ENCODE peak calls at places on chromosomes 11 and 22, in four cellular contexts. One of them, this sample, is unnamed.

GRCh38 chr11:81989093-81989492 is 744.6 kb downstream of the FAM181B start:
- DNase-seq in GM12878: no peak
- DNase-seq in K562: no peak
- DNase-seq in HepG2: no peak
- DNase-seq in this sample: no peak

GRCh38 chr11:72684236-72684912 is 10.2 kb upstream of the PDE2A start:
- DNase-seq in GM12878: no peak
- DNase-seq in K562: peak; percentile 80
- DNase-seq in HepG2: peak; percentile 49
- DNase-seq in this sample: peak; percentile 76

GRCh38 chr11:62487136-62487535 is 59.5 kb downstream of the AHNAK start:
- DNase-seq in GM12878: no peak
- DNase-seq in K562: no peak
- DNase-seq in HepG2: no peak
- DNase-seq in this sample: no peak

GRCh38 chr22:45885941-45886395 is 91.0 kb downstream of the WNT7B start:
- DNase-seq in GM12878: no peak
- DNase-seq in K562: no peak
- DNase-seq in HepG2: peak; percentile 25
- DNase-seq in this sample: peak; percentile 73

GRCh38 chr11:70323811-70324210 is 53.3 kb downstream of the PPFIA1 start:
- DNase-seq in GM12878: no peak
- DNase-seq in K562: no peak
- DNase-seq in HepG2: no peak
- DNase-seq in this sample: no peak

GRCh38 chr11:46738887-46739286 is 19.9 kb downstream of the F2 start:
- DNase-seq in GM12878: no peak
- DNase-seq in K562: no peak
- DNase-seq in HepG2: no peak
- DNase-seq in this sample: no peak

GRCh38 chr11:2105536-2105935 is 33.7 kb downstream of the IGF2 start:
- DNase-seq in GM12878: no peak
- DNase-seq in K562: no peak
- DNase-seq in HepG2: no peak
- DNase-seq in this sample: no peak

GRCh38 chr11:100709233-100709999 is 22.3 kb downstream of the ARHGAP42 start:
- DNase-seq in GM12878: no peak
- DNase-seq in K562: peak; percentile 59
- DNase-seq in HepG2: no peak
- DNase-seq in this sample: no peak

GRCh38 chr11:121741954-121742361 is 289.2 kb upstream of the SORL1-AS1 start:
- DNase-seq in GM12878: no peak
- DNase-seq in K562: no peak
- DNase-seq in HepG2: no peak
- DNase-seq in this sample: peak; percentile 36

GRCh38 chr22:49215840-49216239 is 611.8 kb downstream of the BRD1 start:
- DNase-seq in GM12878: no peak
- DNase-seq in K562: no peak
- DNase-seq in HepG2: no peak
- DNase-seq in this sample: no peak

GRCh38 chr11:5626191-5626590 is 1.4 kb downstream of the TRIM34 start:
- DNase-seq in GM12878: no peak
- DNase-seq in K562: no peak
- DNase-seq in HepG2: no peak
- DNase-seq in this sample: no peak

GRCh38 chr11:122059565-122059964 is 56.5 kb downstream of the BLID start:
- DNase-seq in GM12878: no peak
- DNase-seq in K562: no peak
- DNase-seq in HepG2: no peak
- DNase-seq in this sample: no peak

GRCh38 chr11:74849525-74850391 is 99.1 kb downstream of the XRRA1 start:
- DNase-seq in GM12878: no peak
- DNase-seq in K562: no peak
- DNase-seq in HepG2: peak; percentile 95
- DNase-seq in this sample: no peak

GRCh38 chr11:18265949-18266348 is at the start of gene SAA1:
- DNase-seq in GM12878: no peak
- DNase-seq in K562: no peak
- DNase-seq in HepG2: no peak
- DNase-seq in this sample: no peak

GRCh38 chr11:70464509-70465361 is 66.4 kb downstream of the CTTN start:
- DNase-seq in GM12878: no peak
- DNase-seq in K562: no peak
- DNase-seq in HepG2: no peak
- DNase-seq in this sample: no peak

GRCh38 chr11:75240381-75241035 is at the start of gene TPBGL:
- DNase-seq in GM12878: no peak
- DNase-seq in K562: peak; percentile 57
- DNase-seq in HepG2: no peak
- DNase-seq in this sample: peak; percentile 79

GRCh38 chr22:25081409-25081824 is 118.2 kb upstream of the CRYBB3 start:
- DNase-seq in GM12878: no peak
- DNase-seq in K562: peak; percentile 33
- DNase-seq in HepG2: peak; percentile 56
- DNase-seq in this sample: peak; percentile 58

GRCh38 chr11:86099727-86100320 is 30.9 kb upstream of the PICALM start:
- DNase-seq in GM12878: no peak
- DNase-seq in K562: no peak
- DNase-seq in HepG2: peak; percentile 34
- DNase-seq in this sample: peak; percentile 40

GRCh38 chr22:48881326-48881980 is 946.2 kb downstream of the BRD1 start:
- DNase-seq in GM12878: no peak
- DNase-seq in K562: no peak
- DNase-seq in HepG2: no peak
- DNase-seq in this sample: no peak

GRCh38 chr11:125074511-125075241 is 11.6 kb downstream of the SLC37A2 start:
- DNase-seq in GM12878: no peak
- DNase-seq in K562: peak; percentile 83
- DNase-seq in HepG2: no peak
- DNase-seq in this sample: peak; percentile 20

GRCh38 chr11:73532310-73532709 is 65.6 kb downstream of the FAM168A start:
- DNase-seq in GM12878: no peak
- DNase-seq in K562: no peak
- DNase-seq in HepG2: no peak
- DNase-seq in this sample: no peak

GRCh38 chr22:46752911-46753310 is 9.5 kb upstream of the TBC1D22A start:
- DNase-seq in GM12878: no peak
- DNase-seq in K562: no peak
- DNase-seq in HepG2: no peak
- DNase-seq in this sample: no peak

DNA sequence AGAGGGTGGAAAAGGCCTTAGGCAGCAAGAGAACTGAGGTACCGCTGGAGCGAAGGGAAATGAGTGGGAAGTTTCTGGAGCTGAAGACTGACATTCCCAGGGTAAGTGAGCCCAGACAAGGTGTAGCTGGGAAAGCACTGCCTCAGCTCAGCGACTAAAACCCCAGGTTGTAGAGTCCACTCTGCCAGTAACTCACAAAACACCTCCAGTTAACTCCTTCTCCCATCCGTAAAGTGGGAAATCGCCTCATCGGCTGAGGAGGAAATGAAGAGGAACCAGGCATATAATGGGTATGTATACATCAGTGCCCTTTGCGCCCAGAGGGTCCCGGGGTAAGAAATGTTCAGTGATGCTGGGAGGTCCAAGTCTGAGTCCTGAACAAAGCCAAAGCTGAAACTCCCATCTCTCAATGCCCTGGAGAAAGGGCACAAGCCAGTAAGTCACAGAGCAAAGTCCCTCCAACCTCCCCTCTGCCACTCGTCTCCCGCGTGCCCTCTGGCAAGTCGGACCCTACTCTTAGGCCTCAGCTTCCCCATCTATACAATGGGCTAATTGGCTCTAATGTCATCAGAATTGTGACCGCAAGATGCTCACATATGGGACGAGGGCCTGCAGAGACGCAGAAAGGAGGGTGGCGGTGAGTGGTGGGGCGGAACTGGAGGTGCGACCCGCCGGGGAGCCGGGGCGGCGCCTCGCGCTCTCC is 588 bp downstream of the VPS37C start:
- DNase-seq in GM12878: no peak
- DNase-seq in K562: no peak
- DNase-seq in HepG2: no peak
- DNase-seq in this sample: no peak
- TF ChIP-seq REST in GM12878: no peak
- TF ChIP-seq REST in K562: no peak
- TF ChIP-seq REST in HepG2: no peak
- TF ChIP-seq REST in this sample: no peak

GRCh38 chr22:38139901-38140300 is 29.4 kb upstream of the BAIAP2L2 start:
- DNase-seq in GM12878: no peak
- DNase-seq in K562: no peak
- DNase-seq in HepG2: no peak
- DNase-seq in this sample: no peak

GRCh38 chr22:38138961-38139360 is 28.5 kb upstream of the BAIAP2L2 start:
- DNase-seq in GM12878: no peak
- DNase-seq in K562: no peak
- DNase-seq in HepG2: no peak
- DNase-seq in this sample: no peak

GRCh38 chr22:38144025-38144405 is 33.5 kb upstream of the BAIAP2L2 start:
- DNase-seq in GM12878: no peak
- DNase-seq in K562: no peak
- DNase-seq in HepG2: peak; percentile 25
- DNase-seq in this sample: peak; percentile 36

GRCh38 chr22:38142606-38143005 is 32.1 kb upstream of the BAIAP2L2 start:
- DNase-seq in GM12878: no peak
- DNase-seq in K562: no peak
- DNase-seq in HepG2: no peak
- DNase-seq in this sample: no peak

DNA sequence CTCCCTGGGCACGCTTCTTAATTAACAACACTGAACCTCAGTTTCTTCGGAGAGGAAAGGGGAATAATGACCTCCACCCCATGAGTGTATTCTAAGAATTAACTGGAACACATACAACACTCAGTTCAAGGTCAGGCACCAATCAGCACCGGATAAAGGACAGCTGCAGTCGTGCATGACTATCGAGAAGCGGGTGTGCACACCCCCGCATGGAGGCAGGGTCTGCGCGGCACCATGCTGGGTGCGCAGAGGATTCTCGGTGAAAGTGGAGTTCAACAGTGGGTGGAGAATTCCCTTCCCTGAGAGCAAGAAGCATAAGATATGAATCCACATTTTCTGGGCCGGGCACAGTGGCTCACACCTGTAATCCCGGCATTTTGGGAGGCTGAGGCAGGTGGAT is 31.1 kb upstream of the BAIAP2L2 start:
- DNase-seq in GM12878: no peak
- DNase-seq in K562: peak; percentile 58
- DNase-seq in HepG2: no peak
- DNase-seq in this sample: no peak
- TF ChIP-seq NFIC in GM12878: no peak
- TF ChIP-seq NFIC in K562: no peak
- TF ChIP-seq NFIC in HepG2: no peak
- TF ChIP-seq NFIC in this sample: no peak

DNA sequence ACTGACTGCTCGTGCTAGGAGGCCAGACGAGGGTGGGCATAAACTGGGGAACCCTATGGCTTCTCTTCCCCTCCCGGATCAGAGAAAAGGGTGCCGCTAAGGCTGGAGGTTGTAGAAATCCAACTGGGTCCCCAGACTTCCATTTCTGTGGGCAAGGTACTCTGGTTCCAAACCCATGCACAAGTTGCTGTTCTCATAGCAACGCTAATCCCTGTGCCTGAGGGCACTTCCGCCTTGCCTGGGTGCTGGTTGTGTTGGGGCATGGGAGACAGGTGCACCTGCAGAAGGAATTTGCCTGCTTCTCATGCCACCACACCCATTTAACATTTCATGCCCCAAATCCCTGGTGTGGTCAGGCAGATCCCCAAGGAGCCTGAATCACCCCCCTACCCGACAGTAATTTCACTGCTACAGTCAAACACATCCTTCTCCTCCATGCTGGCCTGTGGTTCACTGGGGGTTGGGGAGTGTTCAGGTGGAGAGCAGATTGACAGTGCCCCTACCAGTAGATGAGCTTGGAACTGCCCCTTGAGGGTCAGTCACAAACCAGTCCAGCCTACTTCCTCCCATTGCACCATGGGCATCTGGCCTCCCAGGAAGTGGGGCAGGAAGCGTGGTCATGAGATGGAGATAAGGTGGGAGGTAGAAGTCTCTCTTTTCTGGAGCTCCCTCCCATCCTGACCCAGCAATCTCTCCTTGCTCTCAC is 1.2 kb downstream of the C2CD2L start:
- DNase-seq in GM12878: no peak
- DNase-seq in K562: peak; percentile 89
- DNase-seq in HepG2: peak; percentile 73
- DNase-seq in this sample: peak; percentile 49
- TF ChIP-seq MXI1 in GM12878: no peak
- TF ChIP-seq MXI1 in K562: no peak
- TF ChIP-seq MXI1 in HepG2: no peak
- TF ChIP-seq MXI1 in this sample: no peak

GRCh38 chr22:19178065-19178658 is 374 bp downstream of the SLC25A1 start:
- DNase-seq in GM12878: no peak
- DNase-seq in K562: no peak
- DNase-seq in HepG2: peak; percentile 21
- DNase-seq in this sample: peak; percentile 85

GRCh38 chr22:19180234-19180633 is 1.7 kb upstream of the SLC25A1 start:
- DNase-seq in GM12878: no peak
- DNase-seq in K562: no peak
- DNase-seq in HepG2: no peak
- DNase-seq in this sample: no peak

GRCh38 chr22:19179472-19180048 is 1.0 kb upstream of the SLC25A1 start:
- DNase-seq in GM12878: peak; percentile 28
- DNase-seq in K562: peak; percentile 99
- DNase-seq in HepG2: peak; percentile 66
- DNase-seq in this sample: peak; percentile 87

GRCh38 chr22:19177164-19178064 is 1.1 kb downstream of the SLC25A1 start:
- DNase-seq in GM12878: no peak
- DNase-seq in K562: peak; percentile 45
- DNase-seq in HepG2: no peak
- DNase-seq in this sample: no peak

DNA sequence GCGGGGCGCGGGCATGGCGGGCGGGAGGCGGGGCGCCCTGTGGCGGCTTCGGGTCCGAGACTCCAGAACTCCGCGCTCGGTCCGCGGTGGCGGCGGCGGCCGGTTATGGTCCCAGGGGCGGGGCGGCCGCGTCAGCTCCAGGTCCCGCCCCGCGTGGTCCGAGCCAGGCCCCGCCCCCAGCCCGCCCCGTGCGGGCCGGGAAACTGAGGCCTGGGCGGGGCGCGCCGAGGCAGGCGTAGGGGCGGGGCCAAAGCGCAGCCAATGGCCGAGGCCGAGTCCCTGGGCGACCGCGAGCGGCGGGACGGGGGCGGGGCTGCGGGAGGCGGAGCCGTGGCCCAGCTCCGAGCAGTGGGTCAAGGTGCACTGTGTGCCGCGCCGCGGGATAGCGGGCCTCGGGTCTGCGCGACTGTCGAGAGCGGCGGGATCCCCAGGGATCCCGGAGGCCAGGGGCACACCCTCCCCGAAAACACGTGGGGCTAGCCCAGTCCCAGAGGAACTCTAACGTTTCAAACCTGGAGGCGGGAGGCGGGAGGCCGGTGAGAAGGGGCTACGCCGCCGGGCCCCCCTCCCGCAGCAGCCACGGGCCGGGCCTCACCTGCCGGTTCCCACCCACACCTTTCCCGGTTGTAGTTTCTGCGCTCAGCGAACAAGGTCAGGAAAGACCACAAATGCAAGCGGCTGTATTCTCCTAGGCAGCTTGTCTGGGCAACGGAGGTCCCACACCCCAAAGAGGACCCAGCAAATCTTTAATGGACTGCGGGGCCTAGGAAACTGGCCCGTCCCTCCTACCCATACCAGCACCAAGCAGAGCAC is at the start of gene SLC25A1:
- DNase-seq in GM12878: peak; percentile 39
- DNase-seq in K562: peak; percentile 100
- DNase-seq in HepG2: peak; percentile 83
- DNase-seq in this sample: peak; percentile 97
- TF ChIP-seq REST in GM12878: no peak
- TF ChIP-seq REST in K562: peak; percentile 79
- TF ChIP-seq REST in HepG2: no peak
- TF ChIP-seq REST in this sample: no peak

GRCh38 chr11:47941907-47942558 is 38.3 kb upstream of the PTPRJ start:
- DNase-seq in GM12878: no peak
- DNase-seq in K562: peak; percentile 36
- DNase-seq in HepG2: peak; percentile 68
- DNase-seq in this sample: no peak
- TF ChIP-seq NFIC in GM12878: no peak
- TF ChIP-seq NFIC in K562: no peak
- TF ChIP-seq NFIC in HepG2: no peak
- TF ChIP-seq NFIC in this sample: no peak